ENCODE peak calls at places on chromosomes 16 and 17, in four cellular contexts. H is WTC11, F is HepG2, N is K562. Q is an unnamed sample.
A peak's percentile ranks its signal among the peaks of the same experiment; 100 is the strongest.

GRCh38 chr16:58732545-58733247 is 1.4 kb downstream of the GOT2 start:
- DNase-seq in H (no peak), F (no peak), N (no peak), Q (no peak)

GRCh38 chr17:45144199-45145034 is 3.9 kb upstream of the HEXIM1 start:
- DNase-seq in H (peak; percentile 56), F (no peak), N (peak; percentile 82), Q (no peak)

GRCh38 chr17:64781810-64782555 is 119.9 kb upstream of the SMURF2 start:
- DNase-seq in H (no peak), F (no peak), N (no peak), Q (no peak)

GRCh38 chr16:67544329-67544841 is 15.8 kb downstream of the RIPOR1 start:
- DNase-seq in H (no peak), F (no peak), N (no peak), Q (no peak)

GRCh38 chr16:74480150-74481029 is 59.1 kb upstream of the CLEC18B start:
- DNase-seq in H (no peak), F (no peak), N (peak; percentile 19), Q (no peak)

GRCh38 chr17:27268394-27269085 is 25.4 kb upstream of the WSB1 start:
- DNase-seq in H (no peak), F (no peak), N (no peak), Q (no peak)

GRCh38 chr17:6454495-6455320 is 10.5 kb downstream of the PIMREG start:
- DNase-seq in H (peak; percentile 53), F (no peak), N (no peak), Q (no peak)

GRCh38 chr17:49928826-49929475 is 40.0 kb upstream of the DLX4 start:
- DNase-seq in H (no peak), F (peak; percentile 52), N (no peak), Q (no peak)

GRCh38 chr17:784143-784542 is 2.0 kb downstream of the MRM3 start:
- DNase-seq in H (no peak), F (no peak), N (no peak), Q (no peak)

GRCh38 chr16:64254443-64255367 is 867.2 kb downstream of the CDH11 start:
- DNase-seq in H (no peak), F (no peak), N (no peak), Q (no peak)

GRCh38 chr16:30649725-30650368 is 913 bp upstream of the PRR14 start:
- DNase-seq in H (no peak), F (no peak), N (no peak), Q (no peak)

GRCh38 chr17:50728112-50728429 is 8.7 kb downstream of the LUC7L3 start:
- DNase-seq in H (no peak), F (no peak), N (no peak), Q (no peak)

DNA sequence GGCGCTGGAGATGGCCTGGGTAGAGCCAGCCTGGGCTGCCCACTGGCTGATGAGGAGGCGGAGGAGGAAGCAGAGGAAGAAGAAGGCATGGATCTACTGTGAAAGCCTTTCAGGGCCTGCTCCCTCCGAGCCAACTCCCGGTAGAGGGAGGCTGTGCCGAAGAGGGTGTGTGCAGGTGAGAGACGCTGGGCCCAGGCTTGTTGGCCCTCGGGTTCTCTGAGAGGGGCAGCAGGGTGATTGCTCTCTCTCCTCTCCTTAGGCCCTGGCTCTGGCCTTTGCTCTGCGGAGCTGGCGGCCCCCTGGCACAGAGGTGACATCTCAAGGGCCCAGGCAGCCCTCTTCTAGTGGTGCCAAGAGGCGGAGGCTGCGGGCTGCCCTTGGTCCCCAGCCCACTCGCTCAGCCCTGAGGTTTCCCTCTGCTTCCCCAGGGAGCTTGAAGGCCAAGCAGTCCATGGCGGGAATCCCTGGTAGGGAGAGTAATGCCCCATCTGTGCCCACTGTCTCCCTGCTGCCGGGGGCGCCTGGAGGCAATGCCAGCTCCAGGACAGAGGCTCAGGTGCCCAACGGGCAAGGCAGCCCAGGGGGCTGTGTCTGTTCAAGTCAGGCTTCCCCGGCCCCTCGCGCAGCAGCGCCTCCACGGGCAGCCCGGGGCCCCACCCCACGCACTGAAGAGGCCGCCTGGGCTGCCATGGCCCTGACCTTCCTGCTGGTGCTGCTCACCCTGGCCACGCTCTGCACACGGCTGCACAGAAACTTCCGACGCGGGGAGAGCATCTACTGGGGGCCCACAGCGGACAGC is 3.6 kb downstream of the TP53I13 start:
- DNase-seq in H (peak; percentile 26), F (no peak), N (no peak), Q (no peak)
- TF ChIP-seq CREM in H (no peak), F (no peak), N (no peak), Q (no peak)

GRCh38 chr16:19980866-19981265 is 92.8 kb downstream of the GPR139 start:
- DNase-seq in H (peak; percentile 41), F (peak; percentile 34), N (peak; percentile 48), Q (no peak)
- TF ChIP-seq CREM in H (no peak), F (no peak), N (no peak), Q (no peak)

GRCh38 chr16:89343501-89344291 is 126.2 kb downstream of the ZNF778 start:
- DNase-seq in H (no peak), F (no peak), N (no peak), Q (no peak)
- TF ChIP-seq CREM in H (no peak), F (no peak), N (no peak), Q (no peak)

GRCh38 chr17:35731239-35731931 is at the start of gene RASL10B:
- DNase-seq in H (peak; percentile 80), F (peak; percentile 41), N (peak; percentile 92), Q (no peak)
- TF ChIP-seq CREM in H (no peak), F (no peak), N (peak; percentile 39), Q (no peak)

GRCh38 chr17:48704521-48704920 is 17.8 kb downstream of the PRAC1 start:
- DNase-seq in H (no peak), F (no peak), N (peak; percentile 2), Q (no peak)
- TF ChIP-seq CREM in H (no peak), F (no peak), N (no peak), Q (no peak)

DNA sequence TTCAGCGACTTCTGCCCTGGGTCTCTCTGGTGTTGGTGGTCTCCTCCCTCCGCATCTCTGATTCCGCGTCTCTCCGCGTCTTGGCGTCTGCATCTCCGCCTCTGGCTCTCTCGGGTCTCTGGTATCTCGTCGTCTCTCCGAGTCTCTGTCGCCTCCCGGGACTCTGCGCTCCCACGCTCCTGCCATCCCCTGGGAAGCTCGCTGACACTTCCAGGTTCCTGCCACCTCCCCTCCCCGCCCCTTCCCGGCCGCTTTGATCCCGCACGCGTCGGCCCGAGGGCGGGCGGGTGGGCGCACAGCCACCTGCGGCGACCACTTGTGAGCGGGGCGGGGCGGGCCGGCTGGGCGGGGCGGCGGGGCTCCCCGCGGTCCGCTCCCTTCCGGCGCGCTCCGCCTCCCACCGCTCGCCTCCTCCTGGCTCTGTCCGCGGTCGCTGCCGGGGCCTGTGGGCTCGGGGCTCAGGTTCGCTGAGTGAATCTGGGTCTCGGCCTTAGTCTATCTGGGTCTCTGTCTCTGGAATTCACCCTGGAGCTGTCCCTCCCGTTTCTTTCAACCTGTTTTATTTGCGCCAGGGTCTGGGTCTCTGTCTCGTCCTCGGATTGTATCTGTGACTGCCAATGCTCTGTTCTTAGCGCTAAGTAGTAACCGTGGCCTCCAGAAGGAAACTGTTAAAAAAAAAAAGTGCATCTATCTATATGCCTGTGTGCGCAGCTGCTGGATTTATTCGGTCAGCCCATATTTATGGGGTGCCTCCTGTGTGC is 2.6 kb upstream of the HES7 start:
- DNase-seq in H (peak; percentile 60), F (no peak), N (peak; percentile 74), Q (no peak)
- TF ChIP-seq CREM in H (no peak), F (no peak), N (no peak), Q (no peak)

GRCh38 chr17:17546399-17547185 is 44.9 kb downstream of the PEMT start:
- DNase-seq in H (no peak), F (no peak), N (no peak), Q (no peak)
- TF ChIP-seq CREM in H (no peak), F (no peak), N (no peak), Q (no peak)

GRCh38 chr16:15879255-15879804 is 9.1 kb downstream of the CEP20 start:
- DNase-seq in H (no peak), F (peak; percentile 46), N (peak; percentile 45), Q (no peak)

GRCh38 chr16:15874745-15875314 is 13.6 kb downstream of the CEP20 start:
- DNase-seq in H (peak; percentile 58), F (peak; percentile 70), N (no peak), Q (no peak)

GRCh38 chr16:15876503-15876902 is 11.9 kb downstream of the CEP20 start:
- DNase-seq in H (no peak), F (no peak), N (no peak), Q (no peak)

GRCh38 chr16:15873737-15874136 is 14.7 kb downstream of the CEP20 start:
- DNase-seq in H (no peak), F (no peak), N (no peak), Q (no peak)
- TF ChIP-seq CREM in H (no peak), F (no peak), N (no peak), Q (no peak)

GRCh38 chr17:59426031-59426430 is 94.6 kb downstream of the YPEL2 start:
- DNase-seq in H (no peak), F (no peak), N (no peak), Q (no peak)

GRCh38 chr17:59425085-59425901 is 93.8 kb downstream of the YPEL2 start:
- DNase-seq in H (no peak), F (no peak), N (no peak), Q (no peak)

GRCh38 chr17:59428896-59429460 is 97.5 kb downstream of the YPEL2 start:
- DNase-seq in H (no peak), F (no peak), N (no peak), Q (no peak)

GRCh38 chr17:59427996-59428395 is 96.5 kb downstream of the YPEL2 start:
- DNase-seq in H (no peak), F (no peak), N (no peak), Q (no peak)

DNA sequence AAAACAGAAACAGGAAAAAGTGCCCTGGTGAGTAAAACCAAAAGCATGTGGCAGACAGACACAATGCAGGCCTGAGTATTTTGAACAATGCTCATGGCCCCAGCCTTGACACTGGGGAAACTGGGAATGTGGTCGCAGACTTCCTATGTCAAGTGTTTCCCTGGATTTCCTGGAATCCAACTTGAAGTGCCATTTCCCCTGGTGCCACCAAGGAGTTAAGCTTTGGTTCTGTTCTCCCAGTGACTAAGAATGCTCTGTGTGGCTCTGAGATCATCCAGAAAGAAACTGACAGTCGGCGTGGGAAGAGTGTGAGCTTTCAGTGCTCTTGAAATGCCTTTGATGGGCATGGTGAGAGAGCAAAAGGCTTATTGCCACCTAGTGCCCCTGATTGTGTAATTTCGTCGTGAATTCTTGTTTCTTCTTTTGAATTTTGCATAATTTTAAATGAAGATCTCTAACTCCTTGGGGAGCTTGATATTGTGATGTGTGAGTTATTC is 96.0 kb downstream of the YPEL2 start:
- DNase-seq in H (no peak), F (no peak), N (no peak), Q (no peak)
- TF ChIP-seq CREM in H (no peak), F (no peak), N (no peak), Q (no peak)